ENCODE peak calls at places on chromosomes 4 and X, in six cellular contexts. C is fibroblast of pulmonary artery, I is IMR-90, S is endothelial cell of umbilical vein, D is coronary artery, M is trophoblast cell. O is an unnamed sample.

GRCh38 chr4:108683479-108683878 is 33.1 kb downstream of the OSTC start:
- DNase-seq in D (no peak), S (peak), I (peak), M (no peak), C (peak), O (peak)

GRCh38 chr4:88659061-88659889 is 38.4 kb downstream of the NAP1L5 start:
- DNase-seq in I (peak), D (no peak), C (peak), S (peak), M (peak), O (peak)

GRCh38 chr4:39846135-39846534 is 131.6 kb downstream of the PDS5A start:
- DNase-seq in D (no peak), I (peak), M (no peak), S (no peak), C (no peak), O (no peak)

GRCh38 chr4:3287972-3288570 is 4.8 kb upstream of the RGS12 start:
- DNase-seq in M (no peak), I (no peak), C (no peak), D (peak), S (no peak), O (no peak)

GRCh38 chrX:124960454-124960853 is 359.2 kb upstream of the TEX13C start:
- DNase-seq in D (no peak), I (no peak), S (no peak), C (no peak), M (no peak), O (no peak)

GRCh38 chr4:119037709-119038463 is 97.7 kb upstream of the MYOZ2 start:
- DNase-seq in S (no peak), C (no peak), I (no peak), M (no peak), D (no peak), O (no peak)

GRCh38 chr4:112075129-112075753 is 70.0 kb upstream of the FAM241A start:
- DNase-seq in I (peak), S (peak), D (no peak), C (peak), M (no peak), O (peak)

GRCh38 chr4:188139671-188140070 is 430 bp downstream of the TRIML1 start:
- DNase-seq in M (no peak), S (no peak), I (no peak), C (no peak), D (no peak), O (no peak)

GRCh38 chrX:111164728-111165127 is 68.7 kb downstream of the PAK3 start:
- DNase-seq in S (no peak), C (peak), M (no peak), D (no peak), I (peak), O (peak)

GRCh38 chr4:10656988-10657387 is 27.6 kb downstream of the CLNK start:
- DNase-seq in C (no peak), S (peak), M (peak), D (no peak), I (peak), O (peak)

GRCh38 chrX:111372065-111372464 is 39.9 kb downstream of the DCX start:
- DNase-seq in S (no peak), D (no peak), C (no peak), M (peak), I (no peak), O (no peak)

GRCh38 chr4:96916731-96917130 is 1076.8 kb downstream of the PDHA2 start:
- DNase-seq in C (no peak), I (no peak), D (no peak), S (no peak), M (no peak), O (no peak)

GRCh38 chr4:138677212-138677611 is 338.4 kb upstream of the NOCT start:
- DNase-seq in I (no peak), S (no peak), M (no peak), C (no peak), D (no peak), O (no peak)

GRCh38 chr4:8754634-8755589 is 116.7 kb downstream of the HMX1 start:
- DNase-seq in M (no peak), D (no peak), C (no peak), S (no peak), I (no peak), O (no peak)

GRCh38 chr4:148203056-148203898 is 238.9 kb downstream of the NR3C2 start:
- DNase-seq in D (no peak), M (no peak), S (no peak), I (no peak), C (no peak), O (no peak)

DNA sequence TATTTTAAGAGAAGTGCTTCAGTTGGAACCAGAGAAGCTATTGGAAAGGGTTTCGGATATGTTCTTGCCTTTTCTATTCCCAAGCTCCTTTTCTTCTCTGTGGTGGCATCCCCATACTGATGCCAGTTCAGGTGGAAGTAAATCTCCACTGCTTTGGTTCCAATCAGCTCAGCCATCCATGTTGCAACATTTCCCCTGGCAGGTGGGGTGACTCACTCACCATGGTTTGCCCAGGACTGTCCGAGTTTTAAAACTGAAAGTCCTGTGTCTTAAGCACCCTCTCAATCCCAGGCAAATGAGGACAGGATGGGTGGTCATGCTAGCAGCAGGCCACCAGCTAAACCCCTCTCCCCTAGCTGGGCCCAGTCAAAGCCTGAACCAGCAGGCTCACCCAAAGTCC is 15.1 kb downstream of the RAI2 start:
- DNase-seq in C (no peak), D (no peak), I (no peak), M (peak), S (no peak), O (no peak)
- H3K4me3 ChIP-seq in C (no peak), D (no peak), I (no peak), M (no peak), S (no peak), O (no peak)

GRCh38 chr4:174217273-174218126 is 66.0 kb downstream of the FBXO8 start:
- DNase-seq in D (no peak), M (no peak), I (peak), C (peak), S (no peak), O (peak)

GRCh38 chr4:174214102-174214878 is 69.2 kb downstream of the FBXO8 start:
- DNase-seq in S (no peak), C (no peak), M (peak), I (no peak), D (no peak), O (no peak)

GRCh38 chr4:174216935-174217272 is 66.6 kb downstream of the FBXO8 start:
- DNase-seq in C (no peak), I (no peak), S (no peak), D (no peak), M (no peak), O (no peak)

GRCh38 chr4:174215055-174215454 is 68.4 kb downstream of the FBXO8 start:
- DNase-seq in S (no peak), M (no peak), C (no peak), D (no peak), I (no peak), O (no peak)

DNA sequence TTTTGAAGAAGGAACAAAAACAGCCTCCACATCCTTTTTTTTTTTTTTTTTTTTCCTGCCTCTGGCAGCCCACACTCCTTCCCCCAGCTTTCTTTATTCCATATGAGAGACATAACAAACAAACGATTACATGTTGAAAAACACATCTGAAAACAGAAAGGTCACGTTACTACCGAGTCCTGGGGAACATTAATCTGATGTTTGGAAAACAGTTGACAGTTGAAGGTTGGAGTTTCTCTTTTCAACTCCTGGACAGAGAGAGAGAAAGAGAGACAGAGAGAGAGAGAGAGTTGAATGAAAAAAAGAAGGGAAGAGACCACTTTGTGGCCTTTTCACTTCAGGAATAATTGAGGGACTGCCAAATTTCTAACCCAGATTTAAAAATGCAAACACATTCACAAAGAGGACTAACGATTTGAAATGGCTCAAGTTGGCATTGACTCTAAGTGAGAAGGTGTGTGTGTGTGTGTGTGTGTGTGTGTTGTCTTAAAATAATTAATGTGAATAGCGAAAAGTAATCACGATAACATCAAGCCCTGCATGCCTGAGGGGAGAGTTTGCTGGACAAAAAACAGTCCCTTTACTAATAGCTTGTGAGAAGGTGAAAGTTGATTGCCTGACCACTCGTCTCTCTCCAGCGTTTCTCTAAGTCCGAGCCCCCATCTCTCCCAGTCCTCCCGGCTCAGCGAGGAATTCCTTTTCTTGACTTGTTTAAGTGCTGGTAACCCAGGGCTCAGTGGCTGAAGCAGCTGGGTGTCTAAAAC is 67.3 kb downstream of the FBXO8 start:
- DNase-seq in D (no peak), I (no peak), S (no peak), M (no peak), C (no peak), O (peak)
- H3K4me3 ChIP-seq in D (no peak), I (no peak), S (no peak), M (no peak), C (no peak), O (peak)

GRCh38 chr4:110475881-110476818 is at the start of gene ENPEP:
- DNase-seq in D (peak), C (peak), M (peak), I (peak), S (no peak), O (peak)
- H3K4me3 ChIP-seq in D (peak), C (peak), M (peak), I (peak), S (no peak), O (peak)

GRCh38 chr4:53507671-53508286 is 83.5 kb downstream of the LNX1 start:
- DNase-seq in D (peak), S (peak), I (peak), C (peak), M (no peak), O (peak)
- H3K4me3 ChIP-seq in D (peak), S (no peak), I (no peak), C (peak), M (no peak), O (peak)